ENCODE peak calls at places on chromosomes 3 and 15, in six cellular contexts. Z is MCF 10A, J is endothelial cell, D is dorsolateral prefrontal cortex, K is right lobe of liver, O is foreskin fibroblast. T is an unnamed sample.

GRCh38 chr3:66989860-66990696 is 8.0 kb upstream of the KBTBD8 start:
- DNase-seq in D (no peak), J (no peak), K (no peak), Z (peak; percentile 22), O (no peak), T (no peak)

GRCh38 chr15:30992465-30992864 is 1.0 kb upstream of the MTMR10 start:
- DNase-seq in Z (peak; percentile 24), D (no peak), O (no peak), J (no peak), K (no peak), T (no peak)

GRCh38 chr3:181487236-181487978 is 224.3 kb upstream of the SOX2 start:
- DNase-seq in K (no peak), D (peak; percentile 44), O (no peak), Z (no peak), J (no peak), T (no peak)

GRCh38 chr15:40182358-40183029 is 21.6 kb downstream of the BUB1B start:
- DNase-seq in D (no peak), J (no peak), O (no peak), K (no peak), Z (no peak), T (no peak)

GRCh38 chr3:99721633-99722007 is 83.2 kb downstream of the COL8A1 start:
- DNase-seq in Z (no peak), K (no peak), O (no peak), D (no peak), J (no peak), T (no peak)

GRCh38 chr15:90513448-90513847 is 16.3 kb upstream of the CRTC3 start:
- DNase-seq in O (no peak), Z (no peak), K (no peak), D (no peak), J (no peak), T (no peak)

GRCh38 chr3:14867936-14868570 is 49.3 kb downstream of the FGD5 start:
- DNase-seq in O (no peak), D (no peak), K (no peak), Z (no peak), J (no peak), T (no peak)

GRCh38 chr3:134373278-134373941 is 837 bp downstream of the AMOTL2 start:
- DNase-seq in O (peak; percentile 91), Z (peak; percentile 86), J (peak; percentile 74), K (peak; percentile 76), D (peak; percentile 88), T (peak; percentile 78)

GRCh38 chr3:30523366-30523765 is 83.0 kb upstream of the TGFBR2 start:
- DNase-seq in K (no peak), J (no peak), D (no peak), Z (no peak), O (no peak), T (no peak)

GRCh38 chr15:73991260-73991659 is 835 bp downstream of the STOML1 start:
- DNase-seq in Z (peak; percentile 58), J (no peak), D (no peak), O (no peak), K (peak; percentile 52), T (no peak)

GRCh38 chr15:84734794-84735479 is 13.5 kb upstream of the ZNF592 start:
- DNase-seq in D (no peak), K (no peak), O (no peak), J (peak; percentile 8), Z (peak; percentile 65), T (no peak)

GRCh38 chr3:169624533-169624972 is 39.0 kb downstream of the MECOM start:
- DNase-seq in K (no peak), Z (no peak), J (no peak), D (no peak), O (no peak), T (no peak)

GRCh38 chr15:70566047-70566835 is 197.1 kb downstream of the UACA start:
- DNase-seq in J (peak; percentile 45), K (no peak), O (no peak), D (no peak), Z (no peak), T (no peak)

GRCh38 chr3:181698263-181698944 is 13.3 kb upstream of the SOX2 start:
- DNase-seq in O (no peak), Z (no peak), D (no peak), K (no peak), J (no peak), T (no peak)

GRCh38 chr15:52295421-52295991 is at the start of gene MYO5C:
- DNase-seq in D (peak; percentile 69), O (no peak), K (peak; percentile 93), J (peak; percentile 93), Z (peak; percentile 91), T (peak; percentile 96)

GRCh38 chr3:53705024-53705750 is 141.0 kb downstream of the CHDH start:
- DNase-seq in O (no peak), D (no peak), J (no peak), Z (no peak), K (no peak), T (no peak)

GRCh38 chr3:139906441-139906840 is 28.5 kb upstream of the CLSTN2 start:
- DNase-seq in Z (peak; percentile 54), J (no peak), K (no peak), D (no peak), O (peak; percentile 5), T (no peak)

GRCh38 chr3:172519241-172519640 is 4.0 kb downstream of the TNFSF10 start:
- DNase-seq in Z (no peak), K (no peak), J (no peak), O (no peak), D (no peak), T (no peak)

GRCh38 chr3:161042023-161042501 is 63.1 kb downstream of the B3GALNT1 start:
- DNase-seq in D (no peak), Z (no peak), O (peak; percentile 10), K (no peak), J (no peak), T (no peak)

GRCh38 chr3:4818164-4818563 is 161.1 kb upstream of the BHLHE40 start:
- DNase-seq in D (no peak), O (no peak), K (no peak), Z (no peak), J (no peak), T (no peak)

GRCh38 chr15:41919954-41920538 is 26.2 kb upstream of the SPTBN5 start:
- DNase-seq in J (no peak), D (no peak), O (peak; percentile 85), K (no peak), Z (peak; percentile 39), T (peak; percentile 81)

GRCh38 chr15:72474466-72474911 is 359 bp downstream of the ARIH1 start:
- DNase-seq in Z (no peak), J (peak; percentile 34), O (no peak), K (peak; percentile 52), D (peak; percentile 49), T (no peak)

GRCh38 chr15:72472907-72473669 is 1.0 kb upstream of the ARIH1 start:
- DNase-seq in J (no peak), Z (no peak), K (no peak), O (no peak), D (no peak), T (no peak)

GRCh38 chr15:72475674-72476073 is 1.5 kb downstream of the ARIH1 start:
- DNase-seq in Z (no peak), J (no peak), K (no peak), D (no peak), O (no peak), T (no peak)

GRCh38 chr15:72473670-72474465 is at the start of gene ARIH1:
- DNase-seq in Z (peak; percentile 94), O (peak; percentile 97), D (peak; percentile 99), J (peak; percentile 99), K (peak; percentile 99), T (peak; percentile 98)

GRCh38 chr15:72474912-72475601 is 927 bp downstream of the ARIH1 start:
- DNase-seq in J (peak; percentile 59), O (peak; percentile 69), Z (peak; percentile 79), D (peak; percentile 76), K (peak; percentile 81), T (peak; percentile 82)
- TF ChIP-seq CTCF in J (no peak), O (no peak), Z (no peak), D (no peak), K (no peak), T (no peak)

GRCh38 chr3:55720614-55721013 is 233.5 kb upstream of the WNT5A start:
- DNase-seq in D (no peak), O (peak; percentile 10), J (no peak), K (no peak), Z (peak; percentile 8), T (no peak)
- TF ChIP-seq CTCF in D (no peak), O (peak; percentile 32), J (no peak), K (peak; percentile 27), Z (no peak), T (no peak)

GRCh38 chr3:64329037-64329436 is 103.8 kb upstream of the PRICKLE2 start:
- DNase-seq in Z (peak; percentile 24), D (no peak), O (no peak), K (no peak), J (no peak), T (no peak)
- TF ChIP-seq CTCF in Z (no peak), D (no peak), O (no peak), K (peak; percentile 8), J (no peak), T (no peak)

GRCh38 chr3:194685723-194686413 is at the start of gene FAM43A:
- DNase-seq in K (peak; percentile 93), O (peak; percentile 96), D (peak; percentile 93), J (peak; percentile 87), Z (peak; percentile 94), T (peak; percentile 73)
- TF ChIP-seq CTCF in K (peak; percentile 25), O (peak; percentile 19), D (peak; percentile 55), J (no peak), Z (no peak), T (no peak)

DNA sequence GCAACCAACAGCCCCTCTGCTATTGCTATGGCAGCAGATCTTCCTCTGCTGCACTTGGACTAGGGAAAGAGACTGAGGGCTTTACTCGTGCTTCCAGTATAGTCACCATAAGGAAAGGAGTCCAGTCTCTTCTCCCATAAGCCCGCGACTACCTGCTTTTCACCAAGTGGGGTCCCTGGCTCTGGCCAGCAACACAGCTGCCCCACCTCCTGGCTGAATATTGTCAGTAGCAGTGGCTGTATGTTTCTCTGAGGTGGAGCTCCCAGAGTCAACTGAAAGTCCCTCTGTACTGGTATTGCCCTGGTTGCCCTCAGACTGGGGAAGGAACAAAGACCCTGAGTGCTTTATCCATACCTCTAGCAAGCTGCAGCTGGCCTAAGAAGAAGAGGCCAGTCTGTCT is 719.6 kb downstream of the SQOR start:
- DNase-seq in D (no peak), Z (no peak), K (no peak), O (no peak), J (no peak), T (no peak)
- TF ChIP-seq CTCF in D (no peak), Z (no peak), K (no peak), O (no peak), J (no peak), T (no peak)

DNA sequence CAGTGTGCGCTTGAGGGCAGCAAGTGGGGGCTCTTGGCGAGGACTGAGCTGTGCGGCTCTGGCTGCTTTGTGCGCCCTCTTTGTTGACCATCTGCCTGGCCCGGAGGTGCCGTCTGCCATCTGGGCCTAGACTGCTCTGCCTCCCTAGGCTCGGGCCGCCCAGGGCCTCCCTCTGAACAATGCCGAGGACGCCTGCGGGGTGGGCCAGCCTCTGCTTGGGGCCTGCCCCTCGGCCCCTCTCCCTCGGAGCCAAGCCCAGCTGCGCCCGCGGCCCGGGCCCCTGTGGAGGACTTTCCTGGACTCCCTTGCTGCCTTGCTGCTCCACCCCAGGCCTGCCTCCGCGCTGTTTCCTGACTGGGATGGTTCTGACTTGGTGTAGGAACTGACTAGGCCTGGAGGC is 31.9 kb upstream of the SPSB4 start:
- DNase-seq in O (no peak), Z (no peak), D (no peak), K (no peak), J (no peak), T (no peak)
- TF ChIP-seq CTCF in O (no peak), Z (no peak), D (no peak), K (no peak), J (no peak), T (no peak)

T was measured in pancreas.